ENCODE peak calls at places on chromosomes 13 and 19, in four cellular contexts. One of them, this sample, is unnamed.

GRCh38 chr19:38037151-38037611 is 130.2 kb downstream of the SIPA1L3 start:
- DNase-seq in smooth muscle cell of the brain vasculature: no peak
- DNase-seq in cardiac fibroblast: no peak
- DNase-seq in amygdala: no peak
- DNase-seq in this sample: no peak

GRCh38 chr19:48686103-48686502 is 9.7 kb upstream of the FUT2 start:
- DNase-seq in smooth muscle cell of the brain vasculature: no peak
- DNase-seq in cardiac fibroblast: no peak
- DNase-seq in amygdala: no peak
- DNase-seq in this sample: no peak

GRCh38 chr13:31236211-31236786 is 36.5 kb downstream of the B3GLCT start:
- DNase-seq in smooth muscle cell of the brain vasculature: no peak
- DNase-seq in cardiac fibroblast: peak; percentile 68
- DNase-seq in amygdala: no peak
- DNase-seq in this sample: no peak

GRCh38 chr13:40519637-40520036 is 146.8 kb downstream of the FOXO1 start:
- DNase-seq in smooth muscle cell of the brain vasculature: no peak
- DNase-seq in cardiac fibroblast: no peak
- DNase-seq in amygdala: no peak
- DNase-seq in this sample: no peak

GRCh38 chr19:45515081-45515624 is 7.9 kb downstream of the VASP start:
- DNase-seq in smooth muscle cell of the brain vasculature: no peak
- DNase-seq in cardiac fibroblast: no peak
- DNase-seq in amygdala: no peak
- DNase-seq in this sample: peak; percentile 57

GRCh38 chr13:54660277-54660676 is 1631.7 kb downstream of the OLFM4 start:
- DNase-seq in smooth muscle cell of the brain vasculature: no peak
- DNase-seq in cardiac fibroblast: no peak
- DNase-seq in amygdala: no peak
- DNase-seq in this sample: no peak

GRCh38 chr19:18781885-18782527 is 9.1 kb downstream of the COMP start:
- DNase-seq in smooth muscle cell of the brain vasculature: no peak
- DNase-seq in cardiac fibroblast: no peak
- DNase-seq in amygdala: no peak
- DNase-seq in this sample: no peak

GRCh38 chr19:5651361-5651760 is 28.5 kb downstream of the SAFB start:
- DNase-seq in smooth muscle cell of the brain vasculature: no peak
- DNase-seq in cardiac fibroblast: no peak
- DNase-seq in amygdala: no peak
- DNase-seq in this sample: no peak

GRCh38 chr19:1446713-1447564 is 3.0 kb upstream of the APC2 start:
- DNase-seq in smooth muscle cell of the brain vasculature: no peak
- DNase-seq in cardiac fibroblast: no peak
- DNase-seq in amygdala: no peak
- DNase-seq in this sample: no peak

GRCh38 chr13:25963681-25964080 is 88.1 kb downstream of the SHISA2 start:
- DNase-seq in smooth muscle cell of the brain vasculature: no peak
- DNase-seq in cardiac fibroblast: no peak
- DNase-seq in amygdala: no peak
- DNase-seq in this sample: no peak

GRCh38 chr13:38308736-38309135 is 40.9 kb upstream of the UFM1 start:
- DNase-seq in smooth muscle cell of the brain vasculature: no peak
- DNase-seq in cardiac fibroblast: peak; percentile 89
- DNase-seq in amygdala: no peak
- DNase-seq in this sample: no peak

GRCh38 chr19:54364775-54365257 is at the start of gene LAIR1:
- DNase-seq in smooth muscle cell of the brain vasculature: no peak
- DNase-seq in cardiac fibroblast: no peak
- DNase-seq in amygdala: peak; percentile 23
- DNase-seq in this sample: no peak

This sample was measured in GM12864.